ENCODE peak calls at places on chromosomes 4 and X, in eight cellular contexts. One of them, this sample, is unnamed.

GRCh38 chr4:164731827-164732474 is 22.0 kb upstream of the SMIM31 start:
- DNase-seq in HS-5: peak
- DNase-seq in kidney tubule cell: peak
- DNase-seq in cardiac muscle cell: peak
- DNase-seq in caudate nucleus: peak
- DNase-seq in transverse colon: peak
- DNase-seq in germinal center: peak
- DNase-seq in activated CD4-positive, alpha-beta T cell treated with anti-CD3 and anti-CD28 coated beads, Interleukin-2, amount 10 ng/mL, durations not matched to agents 7 days and 5 days: peak
- DNase-seq in this sample: peak

GRCh38 chr4:46931981-46932380 is 22.9 kb upstream of the COX7B2 start:
- DNase-seq in HS-5: no peak
- DNase-seq in kidney tubule cell: peak
- DNase-seq in cardiac muscle cell: peak
- DNase-seq in caudate nucleus: peak
- DNase-seq in transverse colon: peak
- DNase-seq in germinal center: no peak
- DNase-seq in activated CD4-positive, alpha-beta T cell treated with anti-CD3 and anti-CD28 coated beads, Interleukin-2, amount 10 ng/mL, durations not matched to agents 7 days and 5 days: peak
- DNase-seq in this sample: peak

GRCh38 chr4:115575851-115576250 is 462.4 kb upstream of the NDST4 start:
- DNase-seq in HS-5: peak
- DNase-seq in kidney tubule cell: no peak
- DNase-seq in cardiac muscle cell: no peak
- DNase-seq in caudate nucleus: no peak
- DNase-seq in transverse colon: no peak
- DNase-seq in germinal center: no peak
- DNase-seq in activated CD4-positive, alpha-beta T cell treated with anti-CD3 and anti-CD28 coated beads, Interleukin-2, amount 10 ng/mL, durations not matched to agents 7 days and 5 days: no peak
- DNase-seq in this sample: no peak

GRCh38 chr4:53602390-53602789 is 11.1 kb upstream of the LNX1 start:
- DNase-seq in HS-5: no peak
- DNase-seq in kidney tubule cell: no peak
- DNase-seq in cardiac muscle cell: no peak
- DNase-seq in caudate nucleus: no peak
- DNase-seq in transverse colon: no peak
- DNase-seq in germinal center: no peak
- DNase-seq in activated CD4-positive, alpha-beta T cell treated with anti-CD3 and anti-CD28 coated beads, Interleukin-2, amount 10 ng/mL, durations not matched to agents 7 days and 5 days: no peak
- DNase-seq in this sample: no peak

GRCh38 chrX:69027181-69028005 is 137.9 kb downstream of the PJA1 start:
- DNase-seq in HS-5: no peak
- DNase-seq in kidney tubule cell: peak
- DNase-seq in cardiac muscle cell: peak
- DNase-seq in caudate nucleus: no peak
- DNase-seq in transverse colon: no peak
- DNase-seq in germinal center: no peak
- DNase-seq in activated CD4-positive, alpha-beta T cell treated with anti-CD3 and anti-CD28 coated beads, Interleukin-2, amount 10 ng/mL, durations not matched to agents 7 days and 5 days: no peak
- DNase-seq in this sample: peak

GRCh38 chrX:56788717-56789122 is 59.7 kb downstream of the NBDY start:
- DNase-seq in HS-5: no peak
- DNase-seq in kidney tubule cell: peak
- DNase-seq in cardiac muscle cell: peak
- DNase-seq in caudate nucleus: peak
- DNase-seq in transverse colon: peak
- DNase-seq in germinal center: no peak
- DNase-seq in activated CD4-positive, alpha-beta T cell treated with anti-CD3 and anti-CD28 coated beads, Interleukin-2, amount 10 ng/mL, durations not matched to agents 7 days and 5 days: peak
- DNase-seq in this sample: no peak

GRCh38 chrX:154541896-154542722 is 4.5 kb downstream of the G6PD start:
- DNase-seq in HS-5: no peak
- DNase-seq in kidney tubule cell: peak
- DNase-seq in cardiac muscle cell: peak
- DNase-seq in caudate nucleus: no peak
- DNase-seq in transverse colon: peak
- DNase-seq in germinal center: no peak
- DNase-seq in activated CD4-positive, alpha-beta T cell treated with anti-CD3 and anti-CD28 coated beads, Interleukin-2, amount 10 ng/mL, durations not matched to agents 7 days and 5 days: no peak
- DNase-seq in this sample: peak

GRCh38 chr4:7557447-7557846 is 122.7 kb upstream of the PSAPL1 start:
- DNase-seq in HS-5: peak
- DNase-seq in kidney tubule cell: peak
- DNase-seq in cardiac muscle cell: peak
- DNase-seq in caudate nucleus: no peak
- DNase-seq in transverse colon: no peak
- DNase-seq in germinal center: no peak
- DNase-seq in activated CD4-positive, alpha-beta T cell treated with anti-CD3 and anti-CD28 coated beads, Interleukin-2, amount 10 ng/mL, durations not matched to agents 7 days and 5 days: no peak
- DNase-seq in this sample: peak